ENCODE peak calls at places on chromosomes 7 and 10, in five cellular contexts. K, N, P, B and A are unnamed samples.

GRCh38 chr10:114281006-114281405 is 42.0 kb downstream of the VWA2 start:
- DNase-seq in K (no peak), B (no peak), N (no peak), P (no peak), A (no peak)

GRCh38 chr7:28411876-28412662 is at the start of gene CREB5:
- DNase-seq in P (no peak), B (no peak), K (no peak), N (no peak), A (no peak)

GRCh38 chr10:86290933-86291615 is 75.5 kb downstream of the GRID1 start:
- DNase-seq in K (no peak), B (no peak), N (no peak), P (no peak), A (no peak)

GRCh38 chr7:95755277-95755934 is 16.9 kb upstream of the DYNC1I1 start:
- DNase-seq in B (no peak), K (no peak), P (no peak), N (no peak), A (no peak)

GRCh38 chr10:46084321-46085165 is 38.5 kb upstream of the MSMB start:
- DNase-seq in N (peak; percentile 90), K (no peak), B (no peak), P (no peak), A (no peak)

GRCh38 chr10:5040781-5041470 is 37.3 kb upstream of the AKR1C2 start:
- DNase-seq in B (peak; percentile 18), P (no peak), N (peak; percentile 66), K (no peak), A (no peak)

GRCh38 chr7:130263130-130263529 is 3.5 kb upstream of the CPA2 start:
- DNase-seq in B (no peak), K (no peak), N (no peak), P (no peak), A (no peak)

GRCh38 chr10:21281765-21282484 is 243.6 kb downstream of the SKIDA1 start:
- DNase-seq in P (no peak), N (no peak), B (no peak), K (no peak), A (no peak)

GRCh38 chr7:115005942-115006341 is 84.0 kb downstream of the MDFIC start:
- DNase-seq in N (no peak), K (no peak), B (no peak), P (no peak), A (no peak)

GRCh38 chr10:126783806-126784205 is 113.3 kb upstream of the C10orf90 start:
- DNase-seq in K (no peak), N (no peak), B (no peak), P (no peak), A (no peak)

GRCh38 chr7:33128631-33128989 is 754 bp upstream of the BBS9 start:
- DNase-seq in B (peak; percentile 60), P (no peak), K (no peak), N (no peak), A (no peak)

GRCh38 chr10:71379118-71379781 is 17.5 kb upstream of the CDH23 start:
- DNase-seq in B (no peak), P (no peak), K (no peak), N (no peak), A (no peak)

GRCh38 chr7:150410680-150411346 is 31.7 kb downstream of the ZNF775 start:
- DNase-seq in B (peak; percentile 92), P (no peak), K (no peak), N (no peak), A (no peak)

GRCh38 chr10:28291881-28292297 is 11.0 kb downstream of the MPP7 start:
- DNase-seq in B (peak; percentile 89), P (peak; percentile 25), N (no peak), K (no peak), A (peak; percentile 74)

GRCh38 chr10:99412100-99412499 is 18.3 kb downstream of the GOT1 start:
- DNase-seq in N (no peak), K (no peak), P (no peak), B (peak; percentile 18), A (no peak)

GRCh38 chr7:17236161-17236560 is 62.3 kb upstream of the AHR start:
- DNase-seq in P (peak; percentile 30), N (no peak), K (no peak), B (no peak), A (no peak)

GRCh38 chr10:72175166-72175565 is 40.6 kb upstream of the ANAPC16 start:
- DNase-seq in N (no peak), B (no peak), K (no peak), P (peak; percentile 47), A (peak; percentile 59)

GRCh38 chr10:29731760-29732159 is 97.0 kb upstream of the SVIL start:
- DNase-seq in N (no peak), P (peak; percentile 38), B (no peak), K (no peak), A (no peak)

GRCh38 chr7:150981644-150982043 is 3.5 kb upstream of the KCNH2 start:
- DNase-seq in B (no peak), N (no peak), P (no peak), K (no peak), A (no peak)

GRCh38 chr7:19421871-19422270 is 276.6 kb upstream of the FERD3L start:
- DNase-seq in N (no peak), P (no peak), K (no peak), B (no peak), A (no peak)

GRCh38 chr10:60148266-60148840 is 241.3 kb downstream of the ANK3 start:
- DNase-seq in K (peak; percentile 32), P (peak; percentile 89), N (no peak), B (peak; percentile 45), A (peak; percentile 64)

GRCh38 chr7:80133361-80134104 is 1.1 kb upstream of the GNAI1 start:
- DNase-seq in K (no peak), B (no peak), N (no peak), P (no peak), A (peak; percentile 30)

GRCh38 chr10:59894114-59894513 is 12.2 kb downstream of the CCDC6 start:
- DNase-seq in B (peak; percentile 94), N (no peak), K (peak; percentile 57), P (peak; percentile 85), A (peak; percentile 48)

GRCh38 chr7:101436857-101437576 is 74.3 kb downstream of the COL26A1 start:
- DNase-seq in N (no peak), K (no peak), P (no peak), B (peak; percentile 34), A (no peak)

GRCh38 chr7:15104411-15105092 is 202.0 kb upstream of the DGKB start:
- DNase-seq in P (no peak), K (no peak), N (no peak), B (no peak), A (no peak)

GRCh38 chr7:6590645-6591110 is 857 bp downstream of the INTS15 start:
- DNase-seq in P (no peak), B (peak; percentile 90), N (no peak), K (no peak), A (no peak)

GRCh38 chr7:40199076-40199802 is 64.4 kb downstream of the SUGCT start:
- DNase-seq in N (no peak), K (peak; percentile 97), B (no peak), P (peak; percentile 84), A (peak; percentile 64)

GRCh38 chr7:22356855-22357310 is at the start of gene RAPGEF5:
- DNase-seq in N (no peak), P (peak; percentile 2), B (peak; percentile 92), K (no peak), A (no peak)

GRCh38 chr10:95312264-95312663 is 21.5 kb upstream of the PDLIM1 start:
- DNase-seq in K (no peak), B (no peak), P (peak; percentile 39), N (no peak), A (no peak)

GRCh38 chr10:95306851-95307250 is 16.0 kb upstream of the PDLIM1 start:
- DNase-seq in K (no peak), B (no peak), P (no peak), N (no peak), A (no peak)

GRCh38 chr10:95308389-95309302 is 17.8 kb upstream of the PDLIM1 start:
- DNase-seq in B (peak; percentile 70), K (peak; percentile 91), P (peak; percentile 98), N (peak; percentile 97), A (peak; percentile 98)

GRCh38 chr10:95312986-95313495 is 22.2 kb upstream of the PDLIM1 start:
- DNase-seq in P (no peak), N (no peak), B (no peak), K (no peak), A (no peak)

DNA sequence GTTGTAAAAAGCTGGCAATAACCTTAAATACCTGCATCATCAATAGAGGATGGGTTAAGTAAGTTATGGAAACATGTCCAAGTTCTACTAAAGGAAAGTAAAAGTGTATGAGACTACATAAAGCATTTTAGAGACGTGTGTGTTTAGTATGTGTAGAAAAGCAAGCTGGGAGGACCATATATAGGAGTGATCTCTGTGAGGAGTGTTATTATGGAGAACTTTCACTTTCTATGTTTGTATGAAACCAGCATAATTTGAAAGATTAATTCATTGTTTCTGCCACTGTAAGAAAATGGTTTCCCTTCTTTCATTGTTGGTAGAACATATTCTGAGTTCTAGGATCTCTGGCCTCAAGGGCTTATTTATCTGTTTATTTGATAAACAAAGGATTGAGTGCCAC is 19.2 kb upstream of the PDLIM1 start:
- DNase-seq in N (no peak), P (no peak), B (no peak), K (no peak), A (no peak)
- TF ChIP-seq CTCF in N (no peak), P (no peak), B (no peak), K (no peak), A (no peak)

GRCh38 chr10:33623677-33624076 is 289.2 kb upstream of the NRP1 start:
- DNase-seq in K (no peak), P (no peak), B (no peak), N (no peak), A (no peak)
- TF ChIP-seq CTCF in K (no peak), P (no peak), B (no peak), N (no peak), A (no peak)

GRCh38 chr7:98365863-98366561 is 34.9 kb downstream of the BAIAP2L1 start:
- DNase-seq in N (no peak), B (no peak), K (no peak), P (no peak), A (no peak)
- TF ChIP-seq CTCF in N (no peak), B (no peak), K (no peak), P (no peak), A (no peak)

GRCh38 chr7:37831214-37831613 is 17.2 kb upstream of the NME8 start:
- DNase-seq in N (no peak), B (no peak), P (no peak), K (no peak), A (no peak)

GRCh38 chr7:37833107-37833817 is 15.1 kb upstream of the NME8 start:
- DNase-seq in K (peak; percentile 8), P (peak; percentile 56), N (no peak), B (peak; percentile 55), A (no peak)

GRCh38 chr7:37832194-37832593 is 16.2 kb upstream of the NME8 start:
- DNase-seq in B (no peak), K (no peak), N (no peak), P (peak; percentile 70), A (no peak)

GRCh38 chr7:37833818-37834146 is 14.6 kb upstream of the NME8 start:
- DNase-seq in K (no peak), B (no peak), P (no peak), N (no peak), A (no peak)
- TF ChIP-seq CTCF in K (no peak), B (no peak), P (no peak), N (no peak), A (no peak)

DNA sequence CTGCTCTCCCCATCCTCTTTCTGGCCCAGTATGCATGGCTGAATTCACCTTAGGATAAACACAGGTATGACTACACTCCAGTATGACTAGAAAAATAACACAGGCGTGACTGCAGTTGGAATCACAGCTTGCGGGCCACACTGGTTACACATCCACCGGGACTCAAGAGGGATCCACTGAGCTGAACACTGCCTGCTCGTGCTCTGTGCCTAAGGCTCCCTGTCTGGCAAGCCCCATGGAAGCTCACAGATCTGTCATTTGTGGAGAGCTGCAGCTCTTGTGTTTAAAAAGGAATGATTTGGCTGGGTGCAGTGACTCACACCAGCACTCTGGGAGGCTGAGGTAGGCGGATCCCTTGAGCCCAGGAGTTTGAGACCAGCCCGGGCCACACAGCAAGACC is 26.8 kb downstream of the VOPP1 start:
- DNase-seq in P (peak; percentile 56), K (no peak), B (peak; percentile 85), N (no peak), A (peak; percentile 75)
- TF ChIP-seq CTCF in P (no peak), K (no peak), B (peak; percentile 29), N (peak; percentile 9), A (peak; percentile 39)